ENCODE peak calls at places on chromosomes 2 and 18, in ten cellular contexts. Z is dorsolateral prefrontal cortex, Y is MCF 10A, W is omental fat pad, E is astrocyte of the spinal cord, M is psoas muscle, J is cardiac fibroblast, G is HepG2, R is suprapubic skin, P is glutamatergic neuron. F is an unnamed sample.

GRCh38 chr18:70295633-70296188 is 6.9 kb downstream of the SOCS6 start:
- DNase-seq in Z (no peak), Y (no peak), W (no peak), E (no peak), M (no peak), J (no peak), G (no peak), R (no peak), P (no peak), F (no peak)

GRCh38 chr2:45928946-45929345 is 277.5 kb downstream of the PRKCE start:
- DNase-seq in Z (no peak), Y (no peak), W (no peak), E (no peak), M (no peak), J (no peak), G (no peak), R (no peak), P (no peak), F (peak)

GRCh38 chr18:73407506-73407905 is 539.7 kb upstream of the NETO1 start:
- DNase-seq in Z (no peak), Y (no peak), W (no peak), E (peak), M (no peak), J (peak), G (no peak), R (no peak), P (no peak), F (no peak)

GRCh38 chr2:175373729-175374128 is 192.2 kb upstream of the ATP5MC3 start:
- DNase-seq in Z (no peak), Y (no peak), W (no peak), E (no peak), M (no peak), J (no peak), G (no peak), R (no peak), P (no peak), F (no peak)

GRCh38 chr2:10659898-10660568 is 29.7 kb downstream of the NOL10 start:
- DNase-seq in Z (no peak), Y (peak), W (peak), E (peak), M (peak), J (peak), G (peak), R (no peak), P (peak), F (no peak)

GRCh38 chr18:448116-448515 is 52.4 kb downstream of the COLEC12 start:
- DNase-seq in Z (no peak), Y (no peak), W (no peak), E (no peak), M (no peak), J (peak), G (no peak), R (no peak), P (no peak), F (no peak)

GRCh38 chr2:134277223-134277622 is 23.4 kb downstream of the MGAT5 start:
- DNase-seq in Z (no peak), Y (no peak), W (no peak), E (no peak), M (no peak), J (no peak), G (no peak), R (no peak), P (no peak), F (no peak)

GRCh38 chr2:144547512-144547911 is 27.6 kb upstream of the ZEB2 start:
- DNase-seq in Z (no peak), Y (no peak), W (no peak), E (no peak), M (no peak), J (no peak), G (no peak), R (no peak), P (no peak), F (no peak)

GRCh38 chr2:67414867-67415266 is 17.7 kb downstream of the ETAA1 start:
- DNase-seq in Z (no peak), Y (no peak), W (no peak), E (no peak), M (no peak), J (no peak), G (no peak), R (no peak), P (no peak), F (no peak)

GRCh38 chr2:26344581-26345283 is 1.2 kb upstream of the SELENOI start:
- DNase-seq in Z (no peak), Y (peak), W (no peak), E (peak), M (no peak), J (peak), G (peak), R (no peak), P (no peak), F (no peak)

GRCh38 chr2:216777637-216778273 is 82.1 kb downstream of the TNP1 start:
- DNase-seq in Z (no peak), Y (peak), W (no peak), E (peak), M (no peak), J (peak), G (peak), R (no peak), P (peak), F (no peak)

GRCh38 chr18:55452123-55452611 is 135.8 kb downstream of the TCF4 start:
- DNase-seq in Z (no peak), Y (peak), W (no peak), E (no peak), M (no peak), J (peak), G (no peak), R (no peak), P (no peak), F (peak)

GRCh38 chr2:15058015-15058414 is 425.5 kb downstream of the LRATD1 start:
- DNase-seq in Z (no peak), Y (peak), W (no peak), E (no peak), M (no peak), J (no peak), G (peak), R (no peak), P (no peak), F (no peak)

GRCh38 chr2:25566694-25567093 is 106.7 kb downstream of the DTNB start:
- DNase-seq in Z (no peak), Y (no peak), W (no peak), E (no peak), M (no peak), J (peak), G (no peak), R (no peak), P (no peak), F (no peak)

GRCh38 chr18:70384181-70384790 is 95.4 kb downstream of the SOCS6 start:
- DNase-seq in Z (no peak), Y (peak), W (no peak), E (peak), M (no peak), J (peak), G (peak), R (no peak), P (no peak), F (no peak)

GRCh38 chr2:74835831-74836674 is 2.1 kb downstream of the HK2 start:
- DNase-seq in Z (no peak), Y (peak), W (no peak), E (peak), M (no peak), J (peak), G (peak), R (no peak), P (no peak), F (no peak)

GRCh38 chr18:75247041-75247551 is 36.5 kb downstream of the TSHZ1 start:
- DNase-seq in Z (no peak), Y (peak), W (no peak), E (no peak), M (no peak), J (peak), G (no peak), R (no peak), P (no peak), F (no peak)

GRCh38 chr2:51649366-51649765 is 617.4 kb upstream of the NRXN1 start:
- DNase-seq in Z (no peak), Y (no peak), W (no peak), E (no peak), M (no peak), J (no peak), G (no peak), R (no peak), P (no peak), F (no peak)

GRCh38 chr2:64222942-64223511 is 78.8 kb upstream of the PELI1 start:
- DNase-seq in Z (no peak), Y (no peak), W (no peak), E (no peak), M (no peak), J (no peak), G (no peak), R (no peak), P (no peak), F (no peak)

GRCh38 chr2:108611021-108611420 is 76.8 kb downstream of the LIMS1 start:
- DNase-seq in Z (no peak), Y (no peak), W (no peak), E (no peak), M (no peak), J (no peak), G (no peak), R (no peak), P (no peak), F (no peak)

GRCh38 chr18:47990981-47991380 is 60.5 kb upstream of the SMAD2 start:
- DNase-seq in Z (no peak), Y (no peak), W (no peak), E (no peak), M (no peak), J (no peak), G (no peak), R (no peak), P (peak), F (no peak)

GRCh38 chr2:73972846-73973245 is 11.9 kb upstream of the TET3 start:
- DNase-seq in Z (no peak), Y (no peak), W (no peak), E (no peak), M (no peak), J (no peak), G (no peak), R (no peak), P (no peak), F (no peak)

GRCh38 chr2:205539603-205540002 is 142.7 kb upstream of the NRP2 start:
- DNase-seq in Z (no peak), Y (no peak), W (no peak), E (no peak), M (no peak), J (no peak), G (peak), R (no peak), P (no peak), F (no peak)
- TF ChIP-seq CTCF in Z (no peak), Y (no peak), W (no peak), E (no peak), M (no peak), J (no peak), G (peak), R (no peak), P (no peak), F (no peak)

GRCh38 chr18:11761553-11761952 is 72.5 kb downstream of the GNAL start:
- DNase-seq in Z (no peak), Y (peak), W (no peak), E (no peak), M (no peak), J (no peak), G (peak), R (no peak), P (no peak), F (no peak)
- TF ChIP-seq CTCF in Z (no peak), Y (peak), W (no peak), E (peak), M (no peak), J (peak), G (peak), R (peak), P (peak), F (no peak)

GRCh38 chr18:61653823-61654551 is 238.8 kb downstream of the RNF152 start:
- DNase-seq in Z (no peak), Y (no peak), W (no peak), E (no peak), M (no peak), J (no peak), G (no peak), R (no peak), P (no peak), F (no peak)

GRCh38 chr18:61657066-61657732 is 235.6 kb downstream of the RNF152 start:
- DNase-seq in Z (no peak), Y (no peak), W (no peak), E (no peak), M (no peak), J (no peak), G (no peak), R (no peak), P (no peak), F (no peak)

GRCh38 chr18:61655630-61656029 is 237.2 kb downstream of the RNF152 start:
- DNase-seq in Z (no peak), Y (no peak), W (no peak), E (no peak), M (no peak), J (no peak), G (no peak), R (no peak), P (no peak), F (no peak)

GRCh38 chr18:61651145-61651879 is 241.5 kb downstream of the RNF152 start:
- DNase-seq in Z (no peak), Y (no peak), W (no peak), E (no peak), M (no peak), J (no peak), G (no peak), R (no peak), P (no peak), F (no peak)

GRCh38 chr18:61651880-61652268 is 240.9 kb downstream of the RNF152 start:
- DNase-seq in Z (no peak), Y (no peak), W (no peak), E (no peak), M (no peak), J (no peak), G (no peak), R (no peak), P (no peak), F (no peak)
- TF ChIP-seq CTCF in Z (no peak), Y (no peak), W (no peak), E (no peak), M (no peak), J (no peak), G (no peak), R (no peak), P (no peak), F (no peak)

GRCh38 chr2:231708773-231709635 is 679 bp downstream of the PTMA start:
- DNase-seq in Z (no peak), Y (no peak), W (no peak), E (peak), M (peak), J (peak), G (no peak), R (no peak), P (peak), F (peak)
- TF ChIP-seq CTCF in Z (no peak), Y (no peak), W (no peak), E (no peak), M (no peak), J (no peak), G (peak), R (peak), P (no peak), F (no peak)

F was measured in lower leg skin.